ENCODE peak calls at places on chromosomes 6 and 20, in eight cellular contexts. L is fibroblast of villous mesenchyme; J is activated CD4-positive, alpha-beta T cell treated with anti-CD3 and anti-CD28 coated beads, Interleukin-2, amount 50 U/mL, for 24 hours; G is HEK293T; H is activated CD4-positive, alpha-beta memory T cell treated with anti-CD3 and anti-CD28 coated beads for 36 hours; X is stimulated activated CD8-positive, alpha-beta memory T cell treated with anti-CD3 and anti-CD28 coated beads, Interleukin-15, amount 100 ng/mL, for 24 hours; W is memory B cell; C is Daoy. A is an unnamed sample.

GRCh38 chr6:167807200-167807599 is 19.5 kb upstream of the AFDN start:
- DNase-seq in X (no peak), L (no peak), G (no peak), H (no peak), C (no peak), J (no peak), W (no peak), A (no peak)

GRCh38 chr6:158789115-158789917 is 29.9 kb downstream of the EZR start:
- DNase-seq in H (peak), W (no peak), X (no peak), C (no peak), L (no peak), J (no peak), G (no peak), A (no peak)

GRCh38 chr6:163263196-163263595 is 151.3 kb upstream of the QKI start:
- DNase-seq in X (no peak), L (no peak), W (no peak), H (no peak), C (no peak), G (no peak), J (no peak), A (no peak)

GRCh38 chr6:117231466-117231865 is 33.9 kb upstream of the VGLL2 start:
- DNase-seq in C (no peak), L (no peak), H (no peak), W (no peak), G (no peak), X (no peak), J (no peak), A (no peak)

GRCh38 chr20:48583801-48584200 is 244.0 kb downstream of the PREX1 start:
- DNase-seq in H (no peak), J (no peak), C (no peak), L (no peak), X (no peak), G (no peak), W (no peak), A (no peak)

GRCh38 chr20:45347297-45347935 is 808 bp downstream of the SDC4 start:
- DNase-seq in G (no peak), X (no peak), W (no peak), H (no peak), C (no peak), L (no peak), J (no peak), A (no peak)

GRCh38 chr6:3351105-3351676 is 92.4 kb downstream of the PSMG4 start:
- DNase-seq in C (peak), X (no peak), H (no peak), J (no peak), W (no peak), G (no peak), L (no peak), A (no peak)

GRCh38 chr20:37526238-37526838 is 1.3 kb downstream of the BLCAP start:
- DNase-seq in H (no peak), C (peak), W (no peak), L (peak), G (peak), X (no peak), J (no peak), A (peak)

GRCh38 chr6:15453622-15454021 is 207.8 kb downstream of the JARID2 start:
- DNase-seq in W (no peak), G (no peak), L (no peak), H (no peak), X (no peak), C (no peak), J (no peak), A (no peak)

GRCh38 chr6:22141271-22141745 is 155.5 kb downstream of the PRL start:
- DNase-seq in W (no peak), G (no peak), X (no peak), J (no peak), C (no peak), L (no peak), H (no peak), A (no peak)

GRCh38 chr6:97294451-97294850 is 11.4 kb upstream of the MMS22L start:
- DNase-seq in G (no peak), J (no peak), X (no peak), C (no peak), W (no peak), L (peak), H (no peak), A (no peak)

GRCh38 chr6:143325379-143326140 is 124.9 kb downstream of the ADAT2 start:
- DNase-seq in X (no peak), G (no peak), J (no peak), L (peak), W (no peak), C (peak), H (no peak), A (no peak)

GRCh38 chr6:148559848-148560433 is 186.9 kb upstream of the UST start:
- DNase-seq in J (peak), G (peak), L (peak), C (peak), H (peak), X (peak), W (peak), A (peak)

GRCh38 chr6:13012977-13013680 is 296.6 kb downstream of the PHACTR1 start:
- DNase-seq in J (no peak), G (peak), H (no peak), X (no peak), W (no peak), L (no peak), C (peak), A (peak)

GRCh38 chr6:116714296-116714695 is 33.3 kb downstream of the KPNA5 start:
- DNase-seq in G (no peak), W (no peak), J (no peak), H (no peak), C (no peak), X (no peak), L (no peak), A (no peak)

GRCh38 chr6:145787688-145788087 is 26.9 kb downstream of the FBXO30 start:
- DNase-seq in W (no peak), L (no peak), X (no peak), G (no peak), C (no peak), J (no peak), H (no peak), A (no peak)

GRCh38 chr6:90383212-90383611 is 86.6 kb upstream of the BACH2 start:
- DNase-seq in H (peak), G (no peak), C (no peak), X (no peak), W (no peak), J (no peak), L (no peak), A (no peak)

GRCh38 chr6:121932071-121933009 is 467.1 kb upstream of the HSF2 start:
- DNase-seq in W (no peak), H (no peak), J (no peak), C (peak), G (peak), L (peak), X (no peak), A (peak)

GRCh38 chr6:152124432-152125074 is 317.1 kb downstream of the ESR1 start:
- DNase-seq in J (no peak), X (no peak), C (peak), W (no peak), L (peak), H (no peak), G (peak), A (peak)

GRCh38 chr6:168277274-168277669 is 42.3 kb downstream of the DACT2 start:
- DNase-seq in G (no peak), C (no peak), L (no peak), H (no peak), W (no peak), J (no peak), X (no peak), A (no peak)

GRCh38 chr6:13952101-13952500 is 27.3 kb downstream of the RNF182 start:
- DNase-seq in W (no peak), X (no peak), L (no peak), H (no peak), G (no peak), J (no peak), C (no peak), A (peak)

GRCh38 chr20:62587757-62588402 is 54.4 kb upstream of the SLCO4A1 start:
- DNase-seq in X (no peak), C (peak), H (peak), J (no peak), L (no peak), G (no peak), W (no peak), A (no peak)

GRCh38 chr20:19976595-19977372 is 40.4 kb upstream of the NAA20 start:
- DNase-seq in J (no peak), X (no peak), H (no peak), L (peak), W (no peak), C (peak), G (no peak), A (no peak)

GRCh38 chr6:163513570-163514166 is 99.2 kb downstream of the QKI start:
- DNase-seq in W (no peak), X (no peak), G (no peak), L (peak), J (no peak), C (no peak), H (no peak), A (no peak)

GRCh38 chr6:108170607-108171290 is 4.9 kb downstream of the NR2E1 start:
- DNase-seq in W (no peak), C (no peak), G (no peak), H (no peak), X (no peak), L (no peak), J (no peak), A (no peak)

GRCh38 chr20:9035129-9035528 is 33.8 kb upstream of the PLCB4 start:
- DNase-seq in H (no peak), C (peak), W (no peak), X (no peak), J (no peak), G (peak), L (peak), A (no peak)

GRCh38 chr6:72916906-72917305 is 295.0 kb downstream of the KCNQ5 start:
- DNase-seq in L (no peak), H (no peak), X (no peak), G (no peak), J (no peak), C (no peak), W (no peak), A (no peak)

GRCh38 chr6:134060491-134061106 is 8.2 kb upstream of the SLC2A12 start:
- DNase-seq in J (no peak), L (peak), W (no peak), X (no peak), C (peak), H (no peak), G (no peak), A (no peak)

GRCh38 chr6:125301435-125302391 is at the start of gene HDDC2:
- DNase-seq in C (peak), G (peak), J (peak), W (peak), H (peak), L (peak), X (peak), A (peak)

GRCh38 chr6:15389079-15389758 is 143.3 kb downstream of the JARID2 start:
- DNase-seq in J (no peak), C (no peak), X (no peak), H (no peak), L (peak), W (no peak), G (no peak), A (no peak)